ENCODE peak calls at places on chromosome 10, in ten cellular contexts. B, P, U, L, S, Z, D, X, G and M are unnamed samples.

GRCh38 chr10:22655312-22655973 is 58.9 kb downstream of the PIP4K2A start:
- DNase-seq in L (no peak), X (no peak), D (no peak), B (no peak), P (peak; percentile 14), Z (no peak), S (no peak), G (no peak), U (no peak), M (peak; percentile 43)

GRCh38 chr10:98611432-98611831 is 164.7 kb upstream of the HPS1 start:
- DNase-seq in D (no peak), Z (no peak), P (no peak), G (no peak), B (no peak), X (no peak), S (no peak), L (no peak), U (no peak), M (peak; percentile 73)

GRCh38 chr10:75019360-75019759 is 92.1 kb upstream of the SAMD8 start:
- DNase-seq in B (no peak), G (no peak), P (no peak), U (no peak), L (no peak), X (no peak), Z (no peak), D (no peak), S (no peak), M (no peak)

GRCh38 chr10:89646833-89647570 is 2.0 kb upstream of the PANK1 start:
- DNase-seq in B (no peak), X (no peak), L (no peak), U (no peak), D (no peak), G (no peak), S (no peak), Z (no peak), P (no peak), M (no peak)

GRCh38 chr10:70355234-70356021 is 27.0 kb downstream of the LRRC20 start:
- DNase-seq in U (no peak), P (no peak), X (no peak), B (no peak), Z (no peak), G (peak; percentile 27), D (no peak), L (no peak), S (no peak), M (no peak)

GRCh38 chr10:121243899-121244241 is 354.4 kb downstream of the FGFR2 start:
- DNase-seq in Z (no peak), S (no peak), B (no peak), X (no peak), U (no peak), G (no peak), D (no peak), P (no peak), L (no peak), M (no peak)

GRCh38 chr10:95289003-95289920 is 1.5 kb downstream of the PDLIM1 start:
- DNase-seq in Z (no peak), D (no peak), X (no peak), P (peak; percentile 76), S (no peak), B (no peak), L (peak; percentile 25), U (no peak), G (peak; percentile 70), M (no peak)

GRCh38 chr10:46050956-46051355 is 4.9 kb upstream of the MSMB start:
- DNase-seq in P (no peak), X (no peak), L (no peak), G (no peak), B (no peak), D (no peak), Z (no peak), U (no peak), S (no peak), M (no peak)

GRCh38 chr10:480928-481551 is 208.4 kb downstream of the DIP2C start:
- DNase-seq in P (no peak), X (peak; percentile 20), S (no peak), L (no peak), G (no peak), Z (peak; percentile 51), U (no peak), B (no peak), D (no peak), M (no peak)

GRCh38 chr10:9824546-9825164 is 1193.0 kb upstream of the CELF2 start:
- DNase-seq in G (no peak), L (no peak), U (no peak), X (no peak), B (no peak), S (no peak), D (no peak), P (no peak), Z (peak; percentile 50), M (no peak)

GRCh38 chr10:124917939-124918830 is 23.7 kb upstream of the ZRANB1 start:
- DNase-seq in S (no peak), Z (no peak), U (no peak), L (no peak), D (no peak), P (no peak), G (no peak), B (no peak), X (no peak), M (peak; percentile 9)

GRCh38 chr10:50585921-50586739 is 37.6 kb downstream of the SGMS1 start:
- DNase-seq in B (no peak), X (no peak), S (no peak), D (no peak), P (peak; percentile 73), Z (no peak), L (no peak), G (no peak), U (no peak), M (no peak)

DNA sequence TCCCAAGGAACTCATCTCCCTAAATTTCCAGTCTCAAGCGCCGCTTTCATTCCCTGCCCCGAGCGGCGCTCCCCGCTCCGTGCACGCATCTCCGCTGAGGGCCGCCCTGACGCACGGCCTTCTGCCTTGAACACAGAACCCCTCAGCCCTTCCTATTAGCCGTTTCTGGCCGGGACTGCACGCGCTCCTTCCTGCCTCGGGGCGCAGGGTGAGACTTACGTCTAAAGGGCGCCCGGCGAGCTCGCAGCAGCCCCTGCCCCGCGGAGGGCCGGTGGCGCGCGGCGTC is 752 bp upstream of the WAC start:
- DNase-seq in Z (no peak), B (no peak), P (peak; percentile 21), D (peak; percentile 28), G (no peak), L (no peak), X (no peak), S (peak; percentile 35), U (peak; percentile 27), M (no peak)
- TF ChIP-seq POLR2A in Z (no peak), B (no peak), P (no peak), D (no peak), G (no peak), L (no peak), X (no peak), S (no peak), U (no peak), M (no peak)

GRCh38 chr10:19226025-19226424 is 177.4 kb downstream of the MALRD1 start:
- DNase-seq in U (no peak), L (no peak), D (no peak), X (no peak), S (no peak), P (no peak), G (no peak), B (no peak), Z (no peak), M (no peak)

GRCh38 chr10:19231034-19231433 is 182.4 kb downstream of the MALRD1 start:
- DNase-seq in G (no peak), S (no peak), P (no peak), B (no peak), D (no peak), X (no peak), U (no peak), L (no peak), Z (no peak), M (no peak)
- TF ChIP-seq CTCF in G (no peak), S (no peak), P (no peak), B (no peak), D (no peak), X (no peak), U (no peak), L (no peak), Z (no peak), M (no peak)

GRCh38 chr10:4280481-4281206 is 495.6 kb upstream of the KLF6 start:
- DNase-seq in X (no peak), B (no peak), P (no peak), G (peak; percentile 44), Z (no peak), S (no peak), L (no peak), U (no peak), D (no peak), M (peak; percentile 56)

GRCh38 chr10:4281207-4281825 is 496.3 kb upstream of the KLF6 start:
- DNase-seq in P (no peak), L (no peak), B (no peak), G (no peak), X (no peak), S (no peak), U (no peak), D (no peak), Z (no peak), M (no peak)

GRCh38 chr10:4282496-4282895 is 497.5 kb upstream of the KLF6 start:
- DNase-seq in U (no peak), S (no peak), D (no peak), L (no peak), X (no peak), Z (no peak), B (no peak), P (no peak), G (no peak), M (no peak)

GRCh38 chr10:4278161-4278560 is 493.2 kb upstream of the KLF6 start:
- DNase-seq in Z (no peak), U (no peak), L (no peak), P (no peak), X (no peak), G (no peak), B (no peak), S (no peak), D (no peak), M (no peak)

GRCh38 chr10:4279649-4280048 is 494.6 kb upstream of the KLF6 start:
- DNase-seq in D (no peak), S (no peak), X (no peak), G (no peak), P (no peak), U (no peak), B (no peak), Z (no peak), L (no peak), M (no peak)
- H3K4me3 ChIP-seq in D (no peak overlapping the region), S (no peak overlapping the region), X (no peak overlapping the region), G (no peak overlapping the region), P (no peak overlapping the region), U (no peak overlapping the region), B (no peak overlapping the region), Z (no peak overlapping the region), L (no peak overlapping the region), M (no peak overlapping the region)

DNA sequence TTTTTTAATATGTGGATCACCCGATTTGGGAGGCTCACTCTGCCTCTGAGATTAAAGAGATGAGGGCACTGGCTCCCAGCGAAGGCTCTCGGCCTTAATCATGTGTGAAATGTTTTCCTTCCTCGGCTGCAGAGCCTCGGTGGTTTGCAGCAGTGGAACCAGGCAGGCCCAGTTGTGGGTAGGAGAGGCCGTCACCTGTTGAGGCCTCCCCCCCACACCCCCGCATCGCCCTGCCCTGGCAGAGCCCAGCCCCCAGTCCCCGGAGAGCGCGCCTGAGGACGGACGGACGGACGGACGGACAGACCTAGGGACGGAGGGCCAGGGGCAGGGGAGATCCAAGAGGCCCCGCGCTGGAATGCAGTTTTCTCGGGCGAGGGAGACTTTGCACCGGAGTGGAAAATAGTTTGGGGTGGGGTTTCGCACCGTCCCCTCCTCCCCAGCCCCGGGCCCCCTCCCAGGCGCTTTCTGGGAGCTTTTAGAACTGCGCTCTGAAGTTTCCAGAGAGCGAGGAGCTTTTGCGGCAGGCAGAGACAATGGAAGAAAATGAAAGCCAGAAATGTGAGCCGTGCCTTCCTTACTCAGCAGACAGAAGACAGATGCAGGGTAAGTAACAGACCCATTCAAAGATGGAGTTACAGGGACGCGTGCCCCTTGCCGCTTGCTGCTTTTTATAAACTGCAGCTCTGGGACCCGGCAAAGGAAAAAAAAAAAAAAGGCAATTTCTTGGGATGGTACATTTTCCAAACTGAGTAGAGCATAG is at the start of gene KIAA1217:
- DNase-seq in X (peak; percentile 46), D (no peak), S (peak; percentile 52), P (no peak), U (peak; percentile 76), B (peak; percentile 21), Z (peak; percentile 39), G (peak; percentile 51), L (peak; percentile 37), M (peak; percentile 62)
- TF ChIP-seq POLR2A in X (no peak), D (no peak), S (no peak), P (no peak), U (peak; percentile 73), B (no peak), Z (no peak), G (peak; percentile 29), L (no peak), M (no peak)